ENCODE peak calls at places on chromosomes 5 and 9, in six cellular contexts. K is PC-9, C is endothelial cell of umbilical vein, B is gastrocnemius medialis, D is left lung, F is aorta. J is an unnamed sample.

GRCh38 chr5:128002420-128002819 is 81.1 kb upstream of the SLC12A2 start:
- DNase-seq in D (no peak), B (no peak), C (no peak), F (no peak), K (no peak), J (no peak)

GRCh38 chr5:98227489-98227888 is 546.0 kb upstream of the RGMB start:
- DNase-seq in K (no peak), F (no peak), B (no peak), C (no peak), D (no peak), J (no peak)

GRCh38 chr9:32456564-32456963 is 69.4 kb downstream of the RIGI start:
- DNase-seq in K (no peak), C (peak; percentile 29), B (no peak), F (no peak), D (no peak), J (no peak)

GRCh38 chr5:179406031-179406681 is 60.9 kb upstream of the ADAMTS2 start:
- DNase-seq in C (no peak), K (no peak), F (no peak), B (no peak), D (no peak), J (no peak)

GRCh38 chr5:142539154-142539740 is 146.6 kb downstream of the FGF1 start:
- DNase-seq in C (no peak), K (no peak), D (no peak), F (no peak), B (no peak), J (no peak)

GRCh38 chr5:10354048-10354872 is 765 bp downstream of the MARCHF6 start:
- DNase-seq in F (no peak), K (peak; percentile 70), B (peak; percentile 39), D (peak; percentile 60), C (peak; percentile 74), J (no peak)

GRCh38 chr5:80255752-80256479 is at the start of gene SERINC5:
- DNase-seq in D (peak; percentile 93), K (peak; percentile 79), B (peak; percentile 71), C (peak; percentile 79), F (peak; percentile 94), J (no peak)

GRCh38 chr5:140591747-140592372 is 27.2 kb downstream of the SLC35A4 start:
- DNase-seq in B (no peak), F (no peak), K (no peak), D (no peak), C (peak; percentile 17), J (peak; percentile 13)

GRCh38 chr9:135272608-135273007 is 185.1 kb downstream of the OLFM1 start:
- DNase-seq in C (no peak), B (no peak), F (no peak), K (no peak), D (no peak), J (no peak)

GRCh38 chr9:126222363-126222834 is 104.2 kb upstream of the MVB12B start:
- DNase-seq in B (no peak), K (no peak), D (no peak), C (no peak), F (no peak), J (no peak)

GRCh38 chr9:22278426-22278825 is 168.2 kb upstream of the DMRTA1 start:
- DNase-seq in K (no peak), F (no peak), C (no peak), D (no peak), B (no peak), J (peak; percentile 5)

GRCh38 chr9:13915131-13915530 is 398.8 kb downstream of the NFIB start:
- DNase-seq in C (no peak), D (no peak), F (no peak), B (no peak), K (no peak), J (no peak)

GRCh38 chr5:151619812-151620462 is 28.8 kb upstream of the FAT2 start:
- DNase-seq in F (no peak), B (peak; percentile 26), D (no peak), C (no peak), K (peak; percentile 79), J (no peak)

GRCh38 chr9:124297553-124297905 is 39.8 kb downstream of the NEK6 start:
- DNase-seq in F (peak; percentile 90), C (peak; percentile 95), B (peak; percentile 38), K (peak; percentile 94), D (peak; percentile 77), J (peak; percentile 91)

GRCh38 chr9:74642376-74642775 is 145.2 kb downstream of the RORB start:
- DNase-seq in F (no peak), D (peak; percentile 74), B (no peak), K (no peak), C (no peak), J (no peak)

GRCh38 chr5:5629579-5629978 is 207.1 kb downstream of the ICE1 start:
- DNase-seq in F (peak; percentile 34), C (no peak), B (no peak), D (no peak), K (no peak), J (no peak)

GRCh38 chr9:16367605-16368424 is 502.7 kb downstream of the BNC2 start:
- DNase-seq in B (no peak), D (no peak), F (no peak), C (no peak), K (peak; percentile 25), J (no peak)

GRCh38 chr5:1172670-1173404 is 28.6 kb upstream of the SLC6A19 start:
- DNase-seq in B (no peak), F (peak; percentile 15), C (no peak), K (no peak), D (peak; percentile 4), J (no peak)

GRCh38 chr5:177546262-177546741 is 8.1 kb downstream of the FAM193B start:
- DNase-seq in F (peak; percentile 79), D (no peak), K (peak; percentile 61), C (peak; percentile 87), B (peak; percentile 81), J (peak; percentile 96)

GRCh38 chr9:97382099-97382718 is 29.7 kb upstream of the TDRD7 start:
- DNase-seq in F (no peak), D (no peak), B (no peak), K (no peak), C (no peak), J (no peak)

GRCh38 chr5:76831108-76831447 is 12.2 kb downstream of the F2RL1 start:
- DNase-seq in B (no peak), F (no peak), K (peak; percentile 46), D (no peak), C (peak; percentile 89), J (no peak)

GRCh38 chr9:92151691-92152393 is 36.6 kb upstream of the SPTLC1 start:
- DNase-seq in K (peak; percentile 97), D (no peak), C (peak; percentile 13), B (no peak), F (peak; percentile 61), J (peak; percentile 61)

GRCh38 chr9:23153058-23153457 is 673.0 kb downstream of the ELAVL2 start:
- DNase-seq in K (no peak), D (no peak), B (no peak), F (no peak), C (no peak), J (no peak)

GRCh38 chr9:98635374-98635773 is 73.4 kb downstream of the GABBR2 start:
- DNase-seq in B (no peak), K (peak; percentile 15), C (no peak), F (no peak), D (no peak), J (no peak)

GRCh38 chr9:116661037-116661954 is 25.8 kb upstream of the TRIM32 start:
- DNase-seq in C (peak; percentile 58), B (peak; percentile 23), K (peak; percentile 35), D (no peak), F (no peak), J (peak; percentile 70)

DNA sequence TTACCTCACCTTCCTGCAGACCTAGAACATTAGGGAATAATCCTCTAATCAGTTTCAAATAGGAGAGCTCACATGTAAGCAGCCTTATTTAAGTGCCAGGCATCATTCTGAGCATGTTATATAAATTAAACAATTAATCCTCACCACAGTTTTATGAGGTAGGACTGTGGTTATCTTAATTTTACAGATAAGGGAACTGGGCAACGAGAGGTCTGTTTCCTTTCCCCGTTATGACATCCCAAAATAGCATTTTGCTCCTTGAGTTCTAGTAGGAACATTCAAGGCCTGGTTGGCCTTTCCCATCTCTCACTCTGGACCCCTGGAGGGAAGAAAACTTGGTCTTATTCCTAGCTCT is 19.1 kb upstream of the IFNB1 start:
- DNase-seq in K (no peak), B (no peak), C (no peak), D (no peak), F (no peak), J (no peak)
- H3K4me3 ChIP-seq in K (peak overlapping the region; percentile 43), B (no peak overlapping the region), C (no peak overlapping the region), D (no peak overlapping the region), F (no peak overlapping the region), J (no peak overlapping the region)

GRCh38 chr5:138273834-138274188 is 610 bp downstream of the GFRA3 start:
- DNase-seq in C (no peak), K (no peak), F (no peak), B (no peak), D (no peak), J (no peak)

GRCh38 chr5:138274189-138274853 is at the start of gene GFRA3:
- DNase-seq in K (no peak), D (no peak), C (no peak), F (no peak), B (no peak), J (no peak)

GRCh38 chr5:138272681-138273080 is 1.7 kb downstream of the GFRA3 start:
- DNase-seq in F (no peak), D (no peak), B (no peak), C (no peak), K (no peak), J (no peak)

GRCh38 chr5:138275379-138275782 is 960 bp upstream of the GFRA3 start:
- DNase-seq in K (no peak), F (no peak), D (no peak), C (no peak), B (no peak), J (no peak)

DNA sequence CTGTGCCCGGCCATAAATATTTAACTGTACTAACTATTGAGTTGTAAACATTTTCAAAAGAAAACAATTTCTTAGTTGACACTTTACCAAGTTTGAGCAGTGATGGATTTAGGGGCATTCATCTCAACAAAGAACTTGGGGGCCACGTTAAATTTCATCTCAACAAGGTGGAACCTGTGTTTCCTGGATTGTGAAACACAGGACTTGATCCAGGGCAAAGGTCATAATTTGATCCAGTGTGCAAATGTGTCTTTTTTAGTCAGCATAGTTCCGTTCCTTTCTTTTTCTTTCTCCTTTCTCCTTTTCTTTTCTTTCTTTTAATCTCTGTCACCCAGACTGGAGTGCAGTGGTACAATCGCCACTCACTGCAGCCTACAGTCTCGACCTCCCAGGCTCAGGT is 3.1 kb downstream of the GFRA3 start:
- DNase-seq in B (no peak), C (no peak), D (no peak), F (no peak), K (no peak), J (no peak)
- H3K4me3 ChIP-seq in B (no peak overlapping the region), C (no peak overlapping the region), D (no peak overlapping the region), F (no peak overlapping the region), K (no peak overlapping the region), J (no peak overlapping the region)

GRCh38 chr5:168301593-168302388 is 10.3 kb downstream of the WWC1 start:
- DNase-seq in C (no peak), D (peak; percentile 50), K (peak; percentile 84), B (no peak), F (no peak), J (no peak)
- H3K4me3 ChIP-seq in C (no peak overlapping the region), D (no peak overlapping the region), K (no peak overlapping the region), B (no peak overlapping the region), F (no peak overlapping the region), J (no peak overlapping the region)

DNA sequence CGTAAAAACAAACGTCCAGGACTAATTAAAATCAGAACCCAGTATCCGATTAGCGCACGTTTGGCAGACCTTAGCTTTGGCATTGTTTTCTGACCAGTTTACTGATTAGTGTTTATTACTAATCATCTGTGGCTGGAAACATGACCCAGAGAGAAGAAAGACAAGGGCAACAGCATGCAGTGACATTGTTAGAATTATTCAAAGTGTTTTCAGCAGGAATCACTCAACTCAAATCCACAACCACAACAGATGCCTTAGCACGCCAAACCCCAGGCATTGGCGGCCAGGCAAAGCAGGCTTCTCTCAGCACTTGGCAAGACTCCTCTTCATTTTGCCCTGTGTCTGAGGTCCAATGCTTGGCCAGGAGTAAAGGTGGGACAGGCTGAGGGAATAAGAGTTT is 490.0 kb downstream of the EBF1 start:
- DNase-seq in K (no peak), D (no peak), F (no peak), C (no peak), B (no peak), J (no peak)
- H3K4me3 ChIP-seq in K (no peak overlapping the region), D (no peak overlapping the region), F (no peak overlapping the region), C (no peak overlapping the region), B (no peak overlapping the region), J (no peak overlapping the region)

J was measured in skeletal muscle cell.